ENCODE peak calls at places on chromosomes 11 and 22, in six cellular contexts. One of them, this sample, is unnamed.
A peak's percentile ranks its signal among the peaks of the same experiment; 100 is the strongest.

GRCh38 chr22:18992543-18993198 is 56.6 kb upstream of the PRODH start:
- DNase-seq in CD4-positive, alpha-beta T cell: no peak
- DNase-seq in stimulated activated CD4-positive, alpha-beta T cell treated with anti-CD3 and anti-CD28 coated beads, Interleukin-4, amount 100 ng/mL, for 1 hour: no peak
- DNase-seq in astrocyte of the spinal cord: no peak
- DNase-seq in HEK293T: no peak
- DNase-seq in ACHN: no peak
- DNase-seq in this sample: no peak

GRCh38 chr11:61082931-61083531 is 19.3 kb upstream of the CD5 start:
- DNase-seq in stimulated activated CD4-positive, alpha-beta T cell treated with anti-CD3 and anti-CD28 coated beads, Interleukin-4, amount 100 ng/mL, for 1 hour: no peak
- DNase-seq in ACHN: no peak
- DNase-seq in HEK293T: no peak
- DNase-seq in CD4-positive, alpha-beta T cell: no peak
- DNase-seq in astrocyte of the spinal cord: no peak
- DNase-seq in this sample: no peak

GRCh38 chr11:126103150-126103549 is 40.5 kb upstream of the CDON start:
- DNase-seq in ACHN: no peak
- DNase-seq in CD4-positive, alpha-beta T cell: no peak
- DNase-seq in stimulated activated CD4-positive, alpha-beta T cell treated with anti-CD3 and anti-CD28 coated beads, Interleukin-4, amount 100 ng/mL, for 1 hour: no peak
- DNase-seq in HEK293T: no peak
- DNase-seq in astrocyte of the spinal cord: no peak
- DNase-seq in this sample: no peak

GRCh38 chr22:28268845-28269244 is 349.8 kb upstream of the PITPNB start:
- DNase-seq in ACHN: no peak
- DNase-seq in astrocyte of the spinal cord: no peak
- DNase-seq in stimulated activated CD4-positive, alpha-beta T cell treated with anti-CD3 and anti-CD28 coated beads, Interleukin-4, amount 100 ng/mL, for 1 hour: no peak
- DNase-seq in HEK293T: no peak
- DNase-seq in CD4-positive, alpha-beta T cell: no peak
- DNase-seq in this sample: no peak

GRCh38 chr11:111937461-111937769 is 272 bp downstream of the DIXDC1 start:
- DNase-seq in CD4-positive, alpha-beta T cell: no peak
- DNase-seq in HEK293T: no peak
- DNase-seq in stimulated activated CD4-positive, alpha-beta T cell treated with anti-CD3 and anti-CD28 coated beads, Interleukin-4, amount 100 ng/mL, for 1 hour: no peak
- DNase-seq in ACHN: no peak
- DNase-seq in astrocyte of the spinal cord: no peak
- DNase-seq in this sample: no peak

GRCh38 chr11:119377961-119378667 is 3.4 kb downstream of the USP2 start:
- DNase-seq in astrocyte of the spinal cord: no peak
- DNase-seq in stimulated activated CD4-positive, alpha-beta T cell treated with anti-CD3 and anti-CD28 coated beads, Interleukin-4, amount 100 ng/mL, for 1 hour: no peak
- DNase-seq in HEK293T: no peak
- DNase-seq in ACHN: no peak
- DNase-seq in CD4-positive, alpha-beta T cell: no peak
- DNase-seq in this sample: no peak

GRCh38 chr11:122601131-122602125 is 54.1 kb upstream of the UBASH3B start:
- DNase-seq in astrocyte of the spinal cord: peak; percentile 38
- DNase-seq in HEK293T: no peak
- DNase-seq in stimulated activated CD4-positive, alpha-beta T cell treated with anti-CD3 and anti-CD28 coated beads, Interleukin-4, amount 100 ng/mL, for 1 hour: no peak
- DNase-seq in ACHN: no peak
- DNase-seq in CD4-positive, alpha-beta T cell: no peak
- DNase-seq in this sample: no peak

GRCh38 chr22:39290248-39290720 is 29.1 kb downstream of the RPL3 start:
- DNase-seq in astrocyte of the spinal cord: no peak
- DNase-seq in ACHN: no peak
- DNase-seq in HEK293T: no peak
- DNase-seq in CD4-positive, alpha-beta T cell: no peak
- DNase-seq in stimulated activated CD4-positive, alpha-beta T cell treated with anti-CD3 and anti-CD28 coated beads, Interleukin-4, amount 100 ng/mL, for 1 hour: no peak
- DNase-seq in this sample: no peak

GRCh38 chr11:103491777-103492176 is 382.6 kb downstream of the DYNC2H1 start:
- DNase-seq in stimulated activated CD4-positive, alpha-beta T cell treated with anti-CD3 and anti-CD28 coated beads, Interleukin-4, amount 100 ng/mL, for 1 hour: no peak
- DNase-seq in ACHN: no peak
- DNase-seq in astrocyte of the spinal cord: no peak
- DNase-seq in HEK293T: no peak
- DNase-seq in CD4-positive, alpha-beta T cell: no peak
- DNase-seq in this sample: no peak

GRCh38 chr22:36010090-36010489 is 18.5 kb downstream of the RBFOX2 start:
- DNase-seq in astrocyte of the spinal cord: no peak
- DNase-seq in HEK293T: peak; percentile 30
- DNase-seq in stimulated activated CD4-positive, alpha-beta T cell treated with anti-CD3 and anti-CD28 coated beads, Interleukin-4, amount 100 ng/mL, for 1 hour: no peak
- DNase-seq in ACHN: no peak
- DNase-seq in CD4-positive, alpha-beta T cell: no peak
- DNase-seq in this sample: no peak

GRCh38 chr11:82731691-82732277 is 1.9 kb downstream of the FAM181B start:
- DNase-seq in stimulated activated CD4-positive, alpha-beta T cell treated with anti-CD3 and anti-CD28 coated beads, Interleukin-4, amount 100 ng/mL, for 1 hour: no peak
- DNase-seq in HEK293T: no peak
- DNase-seq in ACHN: no peak
- DNase-seq in astrocyte of the spinal cord: no peak
- DNase-seq in CD4-positive, alpha-beta T cell: no peak
- DNase-seq in this sample: no peak

GRCh38 chr11:112129656-112130055 is 34.2 kb downstream of the IL18 start:
- DNase-seq in CD4-positive, alpha-beta T cell: no peak
- DNase-seq in HEK293T: no peak
- DNase-seq in astrocyte of the spinal cord: no peak
- DNase-seq in ACHN: no peak
- DNase-seq in stimulated activated CD4-positive, alpha-beta T cell treated with anti-CD3 and anti-CD28 coated beads, Interleukin-4, amount 100 ng/mL, for 1 hour: no peak
- DNase-seq in this sample: no peak

GRCh38 chr11:94895971-94896370 is 77.4 kb downstream of the CWC15 start:
- DNase-seq in stimulated activated CD4-positive, alpha-beta T cell treated with anti-CD3 and anti-CD28 coated beads, Interleukin-4, amount 100 ng/mL, for 1 hour: no peak
- DNase-seq in CD4-positive, alpha-beta T cell: no peak
- DNase-seq in astrocyte of the spinal cord: peak; percentile 73
- DNase-seq in ACHN: peak; percentile 72
- DNase-seq in HEK293T: no peak
- DNase-seq in this sample: no peak

GRCh38 chr11:74493816-74494630 is 499 bp upstream of the LIPT2 start:
- DNase-seq in HEK293T: no peak
- DNase-seq in astrocyte of the spinal cord: no peak
- DNase-seq in stimulated activated CD4-positive, alpha-beta T cell treated with anti-CD3 and anti-CD28 coated beads, Interleukin-4, amount 100 ng/mL, for 1 hour: no peak
- DNase-seq in ACHN: peak; percentile 7
- DNase-seq in CD4-positive, alpha-beta T cell: no peak
- DNase-seq in this sample: no peak

GRCh38 chr11:10441652-10442503 is 13.2 kb upstream of the AMPD3 start:
- DNase-seq in ACHN: no peak
- DNase-seq in CD4-positive, alpha-beta T cell: no peak
- DNase-seq in stimulated activated CD4-positive, alpha-beta T cell treated with anti-CD3 and anti-CD28 coated beads, Interleukin-4, amount 100 ng/mL, for 1 hour: no peak
- DNase-seq in HEK293T: no peak
- DNase-seq in astrocyte of the spinal cord: peak; percentile 19
- DNase-seq in this sample: no peak

GRCh38 chr11:11636671-11637070 is 14.9 kb upstream of the GALNT18 start:
- DNase-seq in HEK293T: no peak
- DNase-seq in astrocyte of the spinal cord: no peak
- DNase-seq in CD4-positive, alpha-beta T cell: no peak
- DNase-seq in stimulated activated CD4-positive, alpha-beta T cell treated with anti-CD3 and anti-CD28 coated beads, Interleukin-4, amount 100 ng/mL, for 1 hour: no peak
- DNase-seq in ACHN: no peak
- DNase-seq in this sample: no peak

GRCh38 chr11:62410972-62411371 is 7.9 kb upstream of the SCGB1A1 start:
- DNase-seq in astrocyte of the spinal cord: no peak
- DNase-seq in stimulated activated CD4-positive, alpha-beta T cell treated with anti-CD3 and anti-CD28 coated beads, Interleukin-4, amount 100 ng/mL, for 1 hour: no peak
- DNase-seq in CD4-positive, alpha-beta T cell: no peak
- DNase-seq in ACHN: no peak
- DNase-seq in HEK293T: no peak
- DNase-seq in this sample: no peak

GRCh38 chr11:132444891-132445290 is 1074.5 kb downstream of the NTM start:
- DNase-seq in astrocyte of the spinal cord: no peak
- DNase-seq in stimulated activated CD4-positive, alpha-beta T cell treated with anti-CD3 and anti-CD28 coated beads, Interleukin-4, amount 100 ng/mL, for 1 hour: no peak
- DNase-seq in CD4-positive, alpha-beta T cell: no peak
- DNase-seq in HEK293T: no peak
- DNase-seq in ACHN: no peak
- DNase-seq in this sample: no peak

GRCh38 chr22:27828214-27828587 is 26.6 kb upstream of the MN1 start:
- DNase-seq in HEK293T: no peak
- DNase-seq in astrocyte of the spinal cord: no peak
- DNase-seq in CD4-positive, alpha-beta T cell: no peak
- DNase-seq in ACHN: no peak
- DNase-seq in stimulated activated CD4-positive, alpha-beta T cell treated with anti-CD3 and anti-CD28 coated beads, Interleukin-4, amount 100 ng/mL, for 1 hour: no peak
- DNase-seq in this sample: no peak

GRCh38 chr11:69918231-69918937 is 99.2 kb upstream of the FGF3 start:
- DNase-seq in stimulated activated CD4-positive, alpha-beta T cell treated with anti-CD3 and anti-CD28 coated beads, Interleukin-4, amount 100 ng/mL, for 1 hour: no peak
- DNase-seq in HEK293T: no peak
- DNase-seq in ACHN: no peak
- DNase-seq in astrocyte of the spinal cord: no peak
- DNase-seq in CD4-positive, alpha-beta T cell: no peak
- DNase-seq in this sample: no peak

GRCh38 chr11:17300372-17300771 is 23.8 kb downstream of the NUCB2 start:
- DNase-seq in ACHN: no peak
- DNase-seq in HEK293T: no peak
- DNase-seq in astrocyte of the spinal cord: no peak
- DNase-seq in CD4-positive, alpha-beta T cell: no peak
- DNase-seq in stimulated activated CD4-positive, alpha-beta T cell treated with anti-CD3 and anti-CD28 coated beads, Interleukin-4, amount 100 ng/mL, for 1 hour: no peak
- DNase-seq in this sample: no peak

GRCh38 chr11:742571-743201 is 4.6 kb upstream of the TALDO1 start:
- DNase-seq in CD4-positive, alpha-beta T cell: no peak
- DNase-seq in ACHN: no peak
- DNase-seq in astrocyte of the spinal cord: no peak
- DNase-seq in stimulated activated CD4-positive, alpha-beta T cell treated with anti-CD3 and anti-CD28 coated beads, Interleukin-4, amount 100 ng/mL, for 1 hour: no peak
- DNase-seq in HEK293T: no peak
- DNase-seq in this sample: no peak

GRCh38 chr11:72781063-72781312 is 12.9 kb downstream of the STARD10 start:
- DNase-seq in CD4-positive, alpha-beta T cell: no peak
- DNase-seq in astrocyte of the spinal cord: no peak
- DNase-seq in ACHN: no peak
- DNase-seq in stimulated activated CD4-positive, alpha-beta T cell treated with anti-CD3 and anti-CD28 coated beads, Interleukin-4, amount 100 ng/mL, for 1 hour: no peak
- DNase-seq in HEK293T: no peak
- DNase-seq in this sample: no peak

GRCh38 chr22:40030757-40031092 is 36.0 kb downstream of the FAM83F start:
- DNase-seq in HEK293T: no peak
- DNase-seq in CD4-positive, alpha-beta T cell: no peak
- DNase-seq in stimulated activated CD4-positive, alpha-beta T cell treated with anti-CD3 and anti-CD28 coated beads, Interleukin-4, amount 100 ng/mL, for 1 hour: no peak
- DNase-seq in ACHN: no peak
- DNase-seq in astrocyte of the spinal cord: no peak
- DNase-seq in this sample: no peak

GRCh38 chr22:22853713-22854112 is 33.9 kb upstream of the IGLL5 start:
- DNase-seq in astrocyte of the spinal cord: no peak
- DNase-seq in ACHN: no peak
- DNase-seq in CD4-positive, alpha-beta T cell: no peak
- DNase-seq in HEK293T: no peak
- DNase-seq in stimulated activated CD4-positive, alpha-beta T cell treated with anti-CD3 and anti-CD28 coated beads, Interleukin-4, amount 100 ng/mL, for 1 hour: no peak
- DNase-seq in this sample: no peak

GRCh38 chr11:27347949-27348879 is 14.8 kb downstream of the CCDC34 start:
- DNase-seq in CD4-positive, alpha-beta T cell: no peak
- DNase-seq in stimulated activated CD4-positive, alpha-beta T cell treated with anti-CD3 and anti-CD28 coated beads, Interleukin-4, amount 100 ng/mL, for 1 hour: no peak
- DNase-seq in ACHN: no peak
- DNase-seq in astrocyte of the spinal cord: no peak
- DNase-seq in HEK293T: peak; percentile 12
- DNase-seq in this sample: no peak

GRCh38 chr22:46067159-46068111 is 82.9 kb upstream of the PPARA start:
- DNase-seq in stimulated activated CD4-positive, alpha-beta T cell treated with anti-CD3 and anti-CD28 coated beads, Interleukin-4, amount 100 ng/mL, for 1 hour: no peak
- DNase-seq in ACHN: no peak
- DNase-seq in HEK293T: no peak
- DNase-seq in CD4-positive, alpha-beta T cell: no peak
- DNase-seq in astrocyte of the spinal cord: peak; percentile 44
- DNase-seq in this sample: no peak

GRCh38 chr11:120512727-120513435 is 1.3 kb downstream of the GRIK4 start:
- DNase-seq in stimulated activated CD4-positive, alpha-beta T cell treated with anti-CD3 and anti-CD28 coated beads, Interleukin-4, amount 100 ng/mL, for 1 hour: no peak
- DNase-seq in ACHN: peak; percentile 17
- DNase-seq in HEK293T: no peak
- DNase-seq in astrocyte of the spinal cord: no peak
- DNase-seq in CD4-positive, alpha-beta T cell: no peak
- DNase-seq in this sample: no peak

GRCh38 chr11:12807621-12808020 is 133.4 kb downstream of the TEAD1 start:
- DNase-seq in HEK293T: no peak
- DNase-seq in ACHN: no peak
- DNase-seq in CD4-positive, alpha-beta T cell: no peak
- DNase-seq in stimulated activated CD4-positive, alpha-beta T cell treated with anti-CD3 and anti-CD28 coated beads, Interleukin-4, amount 100 ng/mL, for 1 hour: no peak
- DNase-seq in astrocyte of the spinal cord: no peak
- DNase-seq in this sample: no peak

GRCh38 chr11:21771097-21771496 is 421.8 kb upstream of the ANO5 start:
- DNase-seq in HEK293T: no peak
- DNase-seq in CD4-positive, alpha-beta T cell: no peak
- DNase-seq in astrocyte of the spinal cord: no peak
- DNase-seq in stimulated activated CD4-positive, alpha-beta T cell treated with anti-CD3 and anti-CD28 coated beads, Interleukin-4, amount 100 ng/mL, for 1 hour: no peak
- DNase-seq in ACHN: no peak
- DNase-seq in this sample: peak; percentile 3

GRCh38 chr11:132402056-132402684 is 1031.8 kb downstream of the NTM start:
- DNase-seq in HEK293T: peak; percentile 14
- DNase-seq in stimulated activated CD4-positive, alpha-beta T cell treated with anti-CD3 and anti-CD28 coated beads, Interleukin-4, amount 100 ng/mL, for 1 hour: no peak
- DNase-seq in CD4-positive, alpha-beta T cell: no peak
- DNase-seq in ACHN: peak; percentile 1
- DNase-seq in astrocyte of the spinal cord: peak; percentile 62
- DNase-seq in this sample: peak; percentile 50